ENCODE peak calls at places on chromosomes 2 and 18, in four cellular contexts. One of them, this sample, is unnamed.

GRCh38 chr2:157895531-157895930 is 19.4 kb upstream of the ACVR1 start:
- DNase-seq in A549: no peak
- DNase-seq in lower lobe of right lung: no peak
- DNase-seq in endodermal cell: no peak
- DNase-seq in this sample: no peak

GRCh38 chr2:127901339-127902072 is 15.8 kb upstream of the AMMECR1L start:
- DNase-seq in endodermal cell: no peak
- DNase-seq in A549: no peak
- DNase-seq in lower lobe of right lung: no peak
- DNase-seq in this sample: peak; percentile 47

GRCh38 chr2:21559354-21559753 is 435.6 kb downstream of the TDRD15 start:
- DNase-seq in endodermal cell: no peak
- DNase-seq in lower lobe of right lung: no peak
- DNase-seq in A549: no peak
- DNase-seq in this sample: no peak

GRCh38 chr2:231590614-231591013 is 2.0 kb upstream of the TEX44 start:
- DNase-seq in lower lobe of right lung: no peak
- DNase-seq in endodermal cell: peak; percentile 79
- DNase-seq in A549: no peak
- DNase-seq in this sample: no peak

GRCh38 chr2:223800908-223801307 is 36.5 kb downstream of the AP1S3 start:
- DNase-seq in endodermal cell: no peak
- DNase-seq in lower lobe of right lung: no peak
- DNase-seq in A549: no peak
- DNase-seq in this sample: no peak

GRCh38 chr2:45953376-45954050 is 302.0 kb downstream of the PRKCE start:
- DNase-seq in lower lobe of right lung: no peak
- DNase-seq in endodermal cell: no peak
- DNase-seq in A549: no peak
- DNase-seq in this sample: no peak

GRCh38 chr2:149038442-149039212 is at the start of gene LYPD6B:
- DNase-seq in endodermal cell: peak; percentile 88
- DNase-seq in lower lobe of right lung: peak; percentile 69
- DNase-seq in A549: no peak
- DNase-seq in this sample: no peak

GRCh38 chr18:63336366-63337099 is 17.0 kb upstream of the BCL2 start:
- DNase-seq in endodermal cell: no peak
- DNase-seq in A549: peak; percentile 11
- DNase-seq in lower lobe of right lung: no peak
- DNase-seq in this sample: no peak

GRCh38 chr2:150127271-150127990 is 360.0 kb downstream of the RND3 start:
- DNase-seq in endodermal cell: no peak
- DNase-seq in lower lobe of right lung: no peak
- DNase-seq in A549: no peak
- DNase-seq in this sample: no peak

GRCh38 chr2:115214050-115214449 is 771.6 kb downstream of the DPP10 start:
- DNase-seq in lower lobe of right lung: no peak
- DNase-seq in A549: no peak
- DNase-seq in endodermal cell: peak; percentile 49
- DNase-seq in this sample: no peak

DNA sequence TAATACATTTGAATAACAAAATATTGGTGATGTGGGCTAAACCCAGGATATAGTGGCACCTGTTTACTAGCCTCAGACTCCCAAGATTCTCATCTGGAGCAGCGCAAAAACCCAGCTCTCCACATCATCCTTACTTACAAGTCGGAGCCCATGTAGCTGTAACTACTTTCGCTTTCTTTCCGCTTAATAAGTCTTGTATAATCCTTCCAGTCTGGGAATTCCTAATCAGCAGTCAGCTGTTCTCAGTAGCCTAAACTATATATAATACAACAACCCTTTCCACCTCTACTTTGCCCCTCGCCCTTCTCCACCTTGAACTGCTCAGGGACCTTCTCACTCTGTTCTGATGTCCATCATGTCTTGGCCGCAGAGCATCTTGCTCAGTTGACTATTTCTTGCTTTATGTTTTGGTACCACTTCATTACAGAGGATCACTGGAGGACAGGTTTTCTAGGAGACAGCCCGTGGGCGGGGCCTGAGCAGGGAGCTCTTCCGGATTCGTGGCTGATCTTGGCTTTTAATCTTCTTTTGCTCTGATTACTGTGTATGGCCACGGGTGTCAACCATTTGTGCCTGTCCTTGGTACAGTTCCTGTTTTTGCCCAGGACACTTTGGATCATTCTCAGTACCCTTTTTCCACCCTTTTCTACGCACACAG is 119.9 kb upstream of the SERTAD2 start:
- DNase-seq in A549: no peak
- DNase-seq in lower lobe of right lung: no peak
- DNase-seq in endodermal cell: no peak
- DNase-seq in this sample: no peak
- H3K4me3 ChIP-seq in A549: no peak overlapping the region
- H3K4me3 ChIP-seq in lower lobe of right lung: no peak overlapping the region
- H3K4me3 ChIP-seq in endodermal cell: no peak overlapping the region
- H3K4me3 ChIP-seq in this sample: no peak overlapping the region

GRCh38 chr2:161604901-161605300 is 19.3 kb upstream of the SLC4A10 start:
- DNase-seq in endodermal cell: no peak
- DNase-seq in lower lobe of right lung: no peak
- DNase-seq in A549: no peak
- DNase-seq in this sample: no peak

GRCh38 chr2:161594445-161594844 is 29.8 kb upstream of the SLC4A10 start:
- DNase-seq in endodermal cell: no peak
- DNase-seq in lower lobe of right lung: no peak
- DNase-seq in A549: no peak
- DNase-seq in this sample: no peak

GRCh38 chr2:161596148-161596547 is 28.1 kb upstream of the SLC4A10 start:
- DNase-seq in A549: no peak
- DNase-seq in endodermal cell: no peak
- DNase-seq in lower lobe of right lung: no peak
- DNase-seq in this sample: no peak

GRCh38 chr2:161599842-161600241 is 24.4 kb upstream of the SLC4A10 start:
- DNase-seq in A549: no peak
- DNase-seq in lower lobe of right lung: no peak
- DNase-seq in endodermal cell: no peak
- DNase-seq in this sample: no peak
- H3K4me1 ChIP-seq in A549: no peaks in the 10 kb centered on the region
- H3K4me1 ChIP-seq in lower lobe of right lung: no peaks in the 10 kb centered on the region
- H3K4me1 ChIP-seq in endodermal cell: no peaks in the 10 kb centered on the region
- H3K4me1 ChIP-seq in this sample: no peaks in the 10 kb centered on the region

GRCh38 chr18:5107990-5108389 is 89.1 kb downstream of the AKAIN1 start:
- DNase-seq in lower lobe of right lung: no peak
- DNase-seq in endodermal cell: no peak
- DNase-seq in A549: no peak
- DNase-seq in this sample: no peak

GRCh38 chr18:5103286-5103685 is 93.8 kb downstream of the AKAIN1 start:
- DNase-seq in endodermal cell: no peak
- DNase-seq in lower lobe of right lung: no peak
- DNase-seq in A549: no peak
- DNase-seq in this sample: no peak

GRCh38 chr18:5104246-5104645 is 92.8 kb downstream of the AKAIN1 start:
- DNase-seq in A549: no peak
- DNase-seq in endodermal cell: no peak
- DNase-seq in lower lobe of right lung: no peak
- DNase-seq in this sample: no peak

GRCh38 chr18:5103693-5104092 is 93.4 kb downstream of the AKAIN1 start:
- DNase-seq in lower lobe of right lung: no peak
- DNase-seq in A549: no peak
- DNase-seq in endodermal cell: no peak
- DNase-seq in this sample: no peak

DNA sequence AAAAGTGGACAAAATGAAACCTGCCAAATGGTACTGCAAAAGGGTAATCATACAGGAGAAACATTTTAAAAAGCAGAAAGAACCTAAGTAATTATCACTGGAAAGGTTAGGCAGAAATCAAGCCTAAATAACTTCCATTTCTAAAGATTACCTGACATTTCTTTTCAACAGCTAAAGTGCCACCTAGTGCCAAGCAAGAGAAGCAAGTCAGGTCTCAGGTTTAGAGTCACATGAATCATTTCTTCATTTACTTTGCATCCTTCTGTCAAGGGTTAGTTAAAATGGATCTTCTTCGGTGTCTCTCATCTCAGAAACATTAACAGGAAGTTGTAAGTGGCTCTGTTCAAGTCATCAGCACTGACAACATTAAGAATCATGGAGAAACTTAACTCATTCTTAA is 90.3 kb downstream of the AKAIN1 start:
- DNase-seq in endodermal cell: no peak
- DNase-seq in A549: peak; percentile 0
- DNase-seq in lower lobe of right lung: no peak
- DNase-seq in this sample: no peak
- TF ChIP-seq CTCF in endodermal cell: peak; percentile 78
- TF ChIP-seq CTCF in A549: peak; percentile 11
- TF ChIP-seq CTCF in lower lobe of right lung: no peak
- TF ChIP-seq CTCF in this sample: peak; percentile 13

GRCh38 chr2:74374509-74375205 is 5.5 kb downstream of the DCTN1 start:
- DNase-seq in endodermal cell: peak; percentile 94
- DNase-seq in A549: peak; percentile 7
- DNase-seq in lower lobe of right lung: peak; percentile 65
- DNase-seq in this sample: no peak
- H3K4me3 ChIP-seq in endodermal cell: peak overlapping the region; percentile 77
- H3K4me3 ChIP-seq in A549: no peak overlapping the region
- H3K4me3 ChIP-seq in lower lobe of right lung: peak overlapping the region; percentile 27
- H3K4me3 ChIP-seq in this sample: no peak overlapping the region

GRCh38 chr2:200362202-200362917 is 55.9 kb downstream of the SPATS2L start:
- DNase-seq in lower lobe of right lung: no peak
- DNase-seq in endodermal cell: no peak
- DNase-seq in A549: no peak
- DNase-seq in this sample: no peak

GRCh38 chr2:200365209-200365608 is 58.7 kb downstream of the SPATS2L start:
- DNase-seq in endodermal cell: no peak
- DNase-seq in A549: no peak
- DNase-seq in lower lobe of right lung: no peak
- DNase-seq in this sample: no peak

GRCh38 chr2:200364142-200364541 is 57.6 kb downstream of the SPATS2L start:
- DNase-seq in endodermal cell: no peak
- DNase-seq in lower lobe of right lung: no peak
- DNase-seq in A549: no peak
- DNase-seq in this sample: no peak

GRCh38 chr2:200364620-200365019 is 58.1 kb downstream of the SPATS2L start:
- DNase-seq in lower lobe of right lung: no peak
- DNase-seq in A549: no peak
- DNase-seq in endodermal cell: no peak
- DNase-seq in this sample: no peak

DNA sequence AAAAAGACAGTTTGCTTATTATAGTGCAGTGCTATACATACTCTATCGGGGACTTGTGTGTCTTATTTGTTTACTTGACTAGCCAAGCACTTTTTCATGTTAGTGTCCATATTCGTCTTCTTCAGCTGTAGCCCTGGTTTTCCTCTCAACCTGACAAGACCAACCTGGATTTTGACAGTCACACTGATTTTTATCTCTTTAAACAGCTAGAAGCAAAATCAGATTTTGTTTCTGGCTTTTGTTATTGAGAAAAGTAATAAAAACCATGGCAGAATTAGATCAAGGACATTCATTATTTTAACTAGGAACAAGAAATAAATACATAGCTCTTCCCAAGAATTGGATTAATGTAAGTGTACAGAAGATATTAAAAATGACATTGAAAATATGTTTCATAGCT is 56.8 kb downstream of the SPATS2L start:
- DNase-seq in A549: no peak
- DNase-seq in endodermal cell: no peak
- DNase-seq in lower lobe of right lung: no peak
- DNase-seq in this sample: no peak
- H3K4me1 ChIP-seq in A549: peaks cover 11% of the 10 kb centered on the region
- H3K4me1 ChIP-seq in endodermal cell: peaks cover 12% of the 10 kb centered on the region
- H3K4me1 ChIP-seq in lower lobe of right lung: peaks cover 13% of the 10 kb centered on the region
- H3K4me1 ChIP-seq in this sample: peaks cover 6% of the 10 kb centered on the region